ENCODE peak calls at places on chromosomes 4 and X, in ten cellular contexts. L, U, H, V, S, Q, N, C, Y and F are unnamed samples.

GRCh38 chrX:108165349-108166111 is 74.0 kb downstream of the ATG4A start:
- DNase-seq in L (no peak), U (peak; percentile 38), H (no peak), V (no peak), S (no peak), Q (no peak), N (peak; percentile 10), C (peak; percentile 3), Y (no peak), F (no peak)

GRCh38 chr4:98887137-98887536 is 41.8 kb downstream of the EIF4E start:
- DNase-seq in L (no peak), U (no peak), H (no peak), V (no peak), S (no peak), Q (no peak), N (no peak), C (no peak), Y (no peak), F (no peak)

GRCh38 chrX:54825716-54826428 is 18.3 kb downstream of the MAGED2 start:
- DNase-seq in L (no peak), U (no peak), H (no peak), V (no peak), S (no peak), Q (no peak), N (no peak), C (no peak), Y (no peak), F (no peak)

GRCh38 chr4:173424899-173425805 is 26.2 kb upstream of the SCRG1 start:
- DNase-seq in L (no peak), U (no peak), H (no peak), V (no peak), S (no peak), Q (no peak), N (no peak), C (no peak), Y (no peak), F (no peak)

GRCh38 chr4:53855886-53856260 is 208.5 kb downstream of the CHIC2 start:
- DNase-seq in L (no peak), U (no peak), H (no peak), V (no peak), S (no peak), Q (no peak), N (no peak), C (no peak), Y (no peak), F (no peak)

GRCh38 chr4:114886761-114887160 is 226.7 kb downstream of the NDST4 start:
- DNase-seq in L (no peak), U (no peak), H (no peak), V (no peak), S (no peak), Q (no peak), N (no peak), C (no peak), Y (no peak), F (no peak)

GRCh38 chr4:65861993-65862392 is 191.7 kb upstream of the EPHA5 start:
- DNase-seq in L (no peak), U (no peak), H (no peak), V (no peak), S (no peak), Q (no peak), N (no peak), C (no peak), Y (no peak), F (no peak)

GRCh38 chr4:111847256-111848108 is 297.8 kb upstream of the FAM241A start:
- DNase-seq in L (no peak), U (no peak), H (no peak), V (no peak), S (no peak), Q (no peak), N (no peak), C (no peak), Y (no peak), F (no peak)

GRCh38 chr4:82293304-82293703 is 80.5 kb downstream of the HNRNPD start:
- DNase-seq in L (no peak), U (no peak), H (no peak), V (no peak), S (no peak), Q (no peak), N (no peak), C (no peak), Y (no peak), F (no peak)

GRCh38 chrX:118745570-118745969 is 18.2 kb downstream of the IL13RA1 start:
- DNase-seq in L (no peak), U (no peak), H (no peak), V (no peak), S (no peak), Q (no peak), N (no peak), C (no peak), Y (no peak), F (no peak)

GRCh38 chr4:72357908-72358307 is 211.1 kb downstream of the ADAMTS3 start:
- DNase-seq in L (no peak), U (no peak), H (no peak), V (no peak), S (no peak), Q (no peak), N (no peak), C (no peak), Y (no peak), F (no peak)

DNA sequence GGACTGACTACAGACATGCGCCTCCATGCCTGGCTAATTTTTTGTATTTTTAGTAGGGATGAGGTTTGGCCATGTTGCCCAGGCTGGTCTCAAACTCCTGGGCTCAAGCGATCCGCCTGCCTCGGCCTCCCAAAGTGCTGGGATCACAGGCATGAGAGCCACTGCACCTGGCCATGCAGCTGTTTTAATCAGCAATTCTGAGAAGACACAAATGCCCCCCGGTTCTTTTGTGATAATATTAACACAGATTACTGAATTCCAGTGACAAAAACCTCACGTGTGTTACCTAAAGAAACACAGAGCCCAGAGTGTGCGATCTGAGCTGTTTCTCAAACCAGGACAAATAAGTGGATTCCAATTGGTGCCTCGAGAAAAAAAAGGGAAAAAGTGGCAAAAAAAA is 17.4 kb downstream of the DHRSX start:
- DNase-seq in L (no peak), U (no peak), H (no peak), V (no peak), S (no peak), Q (no peak), N (no peak), C (no peak), Y (no peak), F (peak; percentile 60)
- H3K4me3 ChIP-seq in L (no peak overlapping the region), U (no peak overlapping the region), H (no peak overlapping the region), V (no peak overlapping the region), S (no peak overlapping the region), Q (no peak overlapping the region), N (no peak overlapping the region), C (no peak overlapping the region), Y (no peak overlapping the region), F (no peak overlapping the region)

GRCh38 chrX:129782015-129782495 is 2.3 kb downstream of the SASH3 start:
- DNase-seq in L (no peak), U (no peak), H (no peak), V (no peak), S (no peak), Q (no peak), N (no peak), C (no peak), Y (no peak), F (no peak)

GRCh38 chrX:129781134-129782014 is 1.6 kb downstream of the SASH3 start:
- DNase-seq in L (no peak), U (no peak), H (no peak), V (peak; percentile 23), S (peak; percentile 34), Q (no peak), N (no peak), C (no peak), Y (no peak), F (no peak)

GRCh38 chrX:129780441-129781105 is 824 bp downstream of the SASH3 start:
- DNase-seq in L (no peak), U (no peak), H (no peak), V (no peak), S (no peak), Q (no peak), N (no peak), C (no peak), Y (no peak), F (no peak)

GRCh38 chrX:129779086-129779672 is 570 bp upstream of the SASH3 start:
- DNase-seq in L (no peak), U (no peak), H (no peak), V (no peak), S (no peak), Q (no peak), N (no peak), C (no peak), Y (no peak), F (no peak)

GRCh38 chrX:129779747-129780146 is at the start of gene SASH3:
- DNase-seq in L (peak; percentile 40), U (no peak), H (no peak), V (peak; percentile 38), S (peak; percentile 55), Q (no peak), N (no peak), C (no peak), Y (no peak), F (no peak)
- H3K27ac ChIP-seq in L (peak within 1 kb of the TSS; percentile 29), U (no peak within 1 kb of the TSS), H (no peak within 1 kb of the TSS), V (no peak within 1 kb of the TSS), S (no peak within 1 kb of the TSS), Q (no peak within 1 kb of the TSS), N (no peak within 1 kb of the TSS), C (no peak within 1 kb of the TSS), Y (no peak within 1 kb of the TSS), F (no peak within 1 kb of the TSS)

GRCh38 chr4:55820260-55820659 is 670 bp downstream of the EXOC1L start:
- DNase-seq in L (no peak), U (no peak), H (no peak), V (no peak), S (no peak), Q (no peak), N (no peak), C (no peak), Y (no peak), F (no peak)

GRCh38 chr4:55824865-55825264 is 5.3 kb downstream of the EXOC1L start:
- DNase-seq in L (no peak), U (no peak), H (no peak), V (no peak), S (no peak), Q (no peak), N (no peak), C (no peak), Y (no peak), F (no peak)

GRCh38 chr4:55817691-55818090 is 1.9 kb upstream of the EXOC1L start:
- DNase-seq in L (no peak), U (no peak), H (no peak), V (no peak), S (no peak), Q (no peak), N (no peak), C (no peak), Y (no peak), F (no peak)

DNA sequence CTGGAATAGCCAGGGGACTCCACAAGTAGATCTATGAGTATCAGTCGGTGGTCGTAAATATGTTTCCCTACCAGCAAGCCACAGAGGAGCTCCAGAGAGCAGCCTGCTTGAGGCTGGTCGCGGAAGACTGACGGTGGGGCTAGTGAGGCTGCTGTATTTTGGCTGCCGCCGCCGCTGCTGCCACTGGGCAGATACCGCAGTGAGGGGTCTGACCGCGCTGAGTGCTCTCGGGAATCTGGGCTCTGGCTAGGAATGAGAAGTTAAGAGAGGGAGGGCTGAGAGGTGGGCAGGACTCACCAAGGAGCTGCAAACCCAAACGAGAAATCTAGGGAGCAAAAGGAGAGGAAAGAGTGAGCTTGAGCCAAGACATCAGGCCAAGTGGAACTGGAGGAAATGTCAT is at the start of gene EXOC1L:
- DNase-seq in L (no peak), U (no peak), H (no peak), V (no peak), S (no peak), Q (no peak), N (no peak), C (peak; percentile 46), Y (no peak), F (no peak)
- H3K4me3 ChIP-seq in L (no peak within 1 kb of the TSS), U (no peak within 1 kb of the TSS), H (peak within 1 kb of the TSS; percentile 64), V (no peak within 1 kb of the TSS), S (peak within 1 kb of the TSS; percentile 41), Q (peak within 1 kb of the TSS; percentile 30), N (no peak within 1 kb of the TSS), C (no peak within 1 kb of the TSS), Y (no peak within 1 kb of the TSS), F (no peak within 1 kb of the TSS)

GRCh38 chrX:40392599-40392998 is 188.2 kb upstream of the ATP6AP2 start:
- DNase-seq in L (no peak), U (no peak), H (no peak), V (no peak), S (no peak), Q (no peak), N (no peak), C (no peak), Y (no peak), F (no peak)
- H3K27ac ChIP-seq in L (no peak overlapping the region), U (no peak overlapping the region), H (no peak overlapping the region), V (no peak overlapping the region), S (no peak overlapping the region), Q (no peak overlapping the region), N (peak overlapping the region; percentile 43), C (no peak overlapping the region), Y (no peak overlapping the region), F (no peak overlapping the region)